ENCODE peak calls at places on chromosomes 16 and 17, in six cellular contexts. K, H, J, O, L and R are unnamed samples.

GRCh38 chr17:8869416-8869815 is 1.9 kb upstream of the PIK3R6 start:
- DNase-seq in K (no peak), H (no peak), J (no peak), O (no peak), L (no peak), R (no peak)

GRCh38 chr16:85749686-85750020 is 1.2 kb downstream of the C16orf74 start:
- DNase-seq in K (no peak), H (no peak), J (no peak), O (no peak), L (no peak), R (no peak)

GRCh38 chr17:80118601-80119270 is 17.4 kb downstream of the GAA start:
- DNase-seq in K (no peak), H (no peak), J (no peak), O (no peak), L (no peak), R (no peak)

GRCh38 chr16:72945081-72945480 is 102.8 kb downstream of the ZFHX3 start:
- DNase-seq in K (no peak), H (no peak), J (no peak), O (no peak), L (no peak), R (no peak)

GRCh38 chr17:50169121-50169764 is 3.4 kb downstream of the SGCA start:
- DNase-seq in K (peak; percentile 47), H (no peak), J (no peak), O (peak; percentile 81), L (peak; percentile 81), R (no peak)

GRCh38 chr17:2797632-2798031 is 1.4 kb downstream of the RAP1GAP2 start:
- DNase-seq in K (no peak), H (no peak), J (no peak), O (no peak), L (no peak), R (no peak)

GRCh38 chr16:86798247-86799041 is 220.1 kb downstream of the FOXL1 start:
- DNase-seq in K (no peak), H (no peak), J (no peak), O (no peak), L (peak; percentile 4), R (no peak)

GRCh38 chr17:38873646-38874380 is 4.0 kb downstream of the LASP1 start:
- DNase-seq in K (no peak), H (no peak), J (no peak), O (no peak), L (no peak), R (no peak)

GRCh38 chr16:49773534-49774486 is 82.1 kb downstream of the ZNF423 start:
- DNase-seq in K (no peak), H (no peak), J (no peak), O (no peak), L (no peak), R (no peak)

GRCh38 chr16:23950291-23950894 is 114.6 kb downstream of the PRKCB start:
- DNase-seq in K (no peak), H (no peak), J (no peak), O (no peak), L (no peak), R (no peak)

DNA sequence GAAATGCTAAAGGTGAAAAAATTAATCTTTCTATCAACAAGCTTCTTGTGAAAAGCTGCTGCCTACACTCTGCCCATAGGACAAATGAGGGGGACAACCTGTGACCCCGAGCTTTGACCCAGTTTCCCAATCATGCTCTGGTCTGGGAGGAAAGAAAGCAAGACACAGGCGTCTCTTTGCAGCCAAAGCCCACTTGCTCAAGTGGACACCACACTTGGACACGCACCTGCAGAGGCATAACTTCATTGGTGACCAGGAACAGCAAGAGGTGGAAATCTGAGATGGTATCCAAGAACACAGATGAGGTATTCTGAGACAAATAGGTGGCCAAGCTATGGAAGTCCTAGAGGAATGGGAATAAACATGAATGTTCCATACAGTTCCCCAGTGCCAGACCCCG is 15.0 kb upstream of the FAAP100 start:
- DNase-seq in K (no peak), H (no peak), J (no peak), O (no peak), L (no peak), R (no peak)
- TF ChIP-seq CTCF in K (no peak), H (no peak), J (no peak), O (no peak), L (no peak), R (no peak)

DNA sequence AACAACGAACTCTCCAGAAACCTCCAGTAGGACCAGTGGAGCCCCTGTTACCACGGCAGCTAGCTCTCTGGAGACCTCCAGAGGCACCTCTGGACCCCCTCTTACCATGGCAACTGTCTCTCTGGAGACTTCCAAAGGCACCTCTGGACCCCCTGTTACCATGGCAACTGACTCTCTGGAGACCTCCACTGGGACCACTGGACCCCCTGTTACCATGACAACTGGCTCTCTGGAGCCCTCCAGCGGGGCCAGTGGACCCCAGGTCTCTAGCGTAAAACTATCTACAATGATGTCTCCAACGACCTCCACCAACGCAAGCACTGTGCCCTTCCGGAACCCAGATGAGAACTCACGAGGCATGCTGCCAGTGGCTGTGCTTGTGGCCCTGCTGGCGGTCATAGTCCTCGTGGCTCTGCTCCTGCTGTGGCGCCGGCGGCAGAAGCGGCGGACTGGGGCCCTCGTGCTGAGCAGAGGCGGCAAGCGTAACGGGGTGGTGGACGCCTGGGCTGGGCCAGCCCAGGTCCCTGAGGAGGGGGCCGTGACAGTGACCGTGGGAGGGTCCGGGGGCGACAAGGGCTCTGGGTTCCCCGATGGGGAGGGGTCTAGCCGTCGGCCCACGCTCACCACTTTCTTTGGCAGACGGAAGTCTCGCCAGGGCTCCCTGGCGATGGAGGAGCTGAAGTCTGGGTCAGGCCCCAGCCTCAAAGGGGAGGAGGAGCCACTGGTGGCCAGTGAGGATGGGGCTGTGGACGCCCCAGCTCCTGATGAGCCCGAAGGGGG is 1.3 kb downstream of the SPN start:
- DNase-seq in K (peak; percentile 47), H (no peak), J (no peak), O (no peak), L (no peak), R (no peak)
- TF ChIP-seq CTCF in K (no peak), H (no peak), J (no peak), O (no peak), L (no peak), R (no peak)

GRCh38 chr17:36474571-36474970 is 11.9 kb upstream of the ZNHIT3 start:
- DNase-seq in K (no peak), H (no peak), J (no peak), O (no peak), L (no peak), R (no peak)

GRCh38 chr17:36469733-36470132 is 16.7 kb upstream of the ZNHIT3 start:
- DNase-seq in K (no peak), H (no peak), J (no peak), O (no peak), L (no peak), R (no peak)

GRCh38 chr17:36470499-36470898 is 16.0 kb upstream of the ZNHIT3 start:
- DNase-seq in K (no peak), H (no peak), J (no peak), O (no peak), L (no peak), R (no peak)

GRCh38 chr17:36475346-36475970 is 11.0 kb upstream of the ZNHIT3 start:
- DNase-seq in K (no peak), H (no peak), J (no peak), O (no peak), L (no peak), R (no peak)
- TF ChIP-seq CTCF in K (no peak), H (no peak), J (no peak), O (no peak), L (no peak), R (no peak)

GRCh38 chr17:61349350-61349749 is 50.3 kb upstream of the TBX2 start:
- DNase-seq in K (no peak), H (no peak), J (no peak), O (peak; percentile 46), L (peak; percentile 23), R (no peak)
- TF ChIP-seq CTCF in K (no peak), H (no peak), J (peak; percentile 71), O (peak; percentile 64), L (peak; percentile 40), R (peak; percentile 57)

GRCh38 chr17:19800571-19800970 is 52.5 kb upstream of the ALDH3A1 start:
- DNase-seq in K (no peak), H (no peak), J (no peak), O (no peak), L (no peak), R (no peak)
- TF ChIP-seq CTCF in K (no peak), H (no peak), J (no peak), O (no peak), L (no peak), R (no peak)

GRCh38 chr16:47285001-47285400 is 141.3 kb upstream of the NETO2 start:
- DNase-seq in K (no peak), H (no peak), J (no peak), O (no peak), L (no peak), R (no peak)
- TF ChIP-seq CTCF in K (no peak), H (no peak), J (no peak), O (no peak), L (no peak), R (no peak)

DNA sequence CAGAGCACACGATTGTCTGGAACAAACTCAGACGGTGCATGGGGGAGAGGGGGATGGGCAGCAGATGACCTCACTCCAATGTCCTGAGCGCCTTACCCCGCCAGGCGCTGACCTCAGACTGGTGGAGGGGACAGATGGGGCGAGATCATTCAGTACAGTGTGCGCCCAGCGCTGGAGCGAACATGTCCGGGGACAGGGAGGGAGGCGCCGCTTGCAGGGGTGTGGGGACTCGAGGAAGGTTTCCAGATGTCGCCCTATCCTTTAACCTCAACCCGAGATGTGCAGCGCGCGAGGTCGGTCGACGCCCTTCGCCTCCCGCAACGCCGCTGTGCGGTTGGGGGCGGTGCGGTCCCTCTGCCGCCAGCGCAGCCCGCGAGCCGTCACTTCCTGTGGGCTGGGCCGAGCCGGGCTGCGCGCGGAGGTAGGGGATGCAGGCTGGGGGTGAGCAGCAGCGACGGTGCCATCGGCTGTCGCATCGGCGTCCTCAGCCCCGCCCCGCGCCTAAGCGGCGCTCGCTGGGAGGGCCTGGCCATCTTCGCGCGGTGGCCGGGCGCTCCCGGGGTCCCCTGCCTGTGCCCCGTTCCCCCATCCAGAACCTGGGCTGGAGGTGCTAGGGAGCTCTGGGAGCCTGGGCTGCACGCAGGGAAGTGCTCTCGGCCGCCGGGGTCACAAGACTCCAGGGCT is 5.3 kb upstream of the CDR2L start:
- DNase-seq in K (peak; percentile 77), H (peak; percentile 58), J (peak; percentile 43), O (peak; percentile 44), L (peak; percentile 67), R (no peak)
- TF ChIP-seq CTCF in K (no peak), H (no peak), J (no peak), O (no peak), L (no peak), R (peak; percentile 42)

GRCh38 chr17:1490643-1491405 is 1.7 kb downstream of the MYO1C start:
- DNase-seq in K (peak; percentile 48), H (no peak), J (no peak), O (no peak), L (peak; percentile 40), R (no peak)
- TF ChIP-seq CTCF in K (no peak), H (no peak), J (no peak), O (no peak), L (no peak), R (no peak)